ENCODE peak calls at places on chromosomes 12 and 14, in nine cellular contexts. One of them, this sample, is unnamed.

GRCh38 chr12:20474443-20474842 is 106.1 kb downstream of the PDE3A start:
- DNase-seq in neural progenitor cell: no peak
- DNase-seq in sigmoid colon: no peak
- DNase-seq in left ventricle myocardium inferior: no peak
- DNase-seq in osteoblast: no peak
- DNase-seq in CD4-positive, alpha-beta memory T cell: no peak
- DNase-seq in Peyer's patch: no peak
- DNase-seq in Caco-2: no peak
- DNase-seq in suprapubic skin: no peak
- DNase-seq in this sample: no peak

GRCh38 chr12:716506-716905 is 35.9 kb upstream of the WNK1 start:
- DNase-seq in sigmoid colon: no peak
- DNase-seq in Peyer's patch: no peak
- DNase-seq in osteoblast: no peak
- DNase-seq in suprapubic skin: no peak
- DNase-seq in CD4-positive, alpha-beta memory T cell: no peak
- DNase-seq in left ventricle myocardium inferior: peak; percentile 36
- DNase-seq in Caco-2: no peak
- DNase-seq in neural progenitor cell: no peak
- DNase-seq in this sample: no peak

GRCh38 chr12:46153267-46153872 is 115.5 kb downstream of the SLC38A1 start:
- DNase-seq in osteoblast: no peak
- DNase-seq in Caco-2: no peak
- DNase-seq in sigmoid colon: no peak
- DNase-seq in Peyer's patch: no peak
- DNase-seq in neural progenitor cell: peak; percentile 20
- DNase-seq in CD4-positive, alpha-beta memory T cell: peak; percentile 45
- DNase-seq in left ventricle myocardium inferior: no peak
- DNase-seq in suprapubic skin: no peak
- DNase-seq in this sample: no peak

GRCh38 chr14:51653855-51654548 is 2.3 kb downstream of the FRMD6 start:
- DNase-seq in neural progenitor cell: no peak
- DNase-seq in osteoblast: peak; percentile 73
- DNase-seq in left ventricle myocardium inferior: no peak
- DNase-seq in Peyer's patch: no peak
- DNase-seq in suprapubic skin: no peak
- DNase-seq in CD4-positive, alpha-beta memory T cell: no peak
- DNase-seq in Caco-2: no peak
- DNase-seq in sigmoid colon: no peak
- DNase-seq in this sample: no peak

GRCh38 chr12:27922591-27923139 is 49.9 kb downstream of the PTHLH start:
- DNase-seq in Caco-2: no peak
- DNase-seq in CD4-positive, alpha-beta memory T cell: no peak
- DNase-seq in sigmoid colon: no peak
- DNase-seq in Peyer's patch: no peak
- DNase-seq in osteoblast: peak; percentile 88
- DNase-seq in suprapubic skin: no peak
- DNase-seq in left ventricle myocardium inferior: no peak
- DNase-seq in neural progenitor cell: no peak
- DNase-seq in this sample: no peak

GRCh38 chr12:120573560-120573959 is 7.6 kb downstream of the POP5 start:
- DNase-seq in suprapubic skin: no peak
- DNase-seq in Caco-2: no peak
- DNase-seq in left ventricle myocardium inferior: no peak
- DNase-seq in CD4-positive, alpha-beta memory T cell: no peak
- DNase-seq in Peyer's patch: no peak
- DNase-seq in sigmoid colon: no peak
- DNase-seq in osteoblast: no peak
- DNase-seq in neural progenitor cell: no peak
- DNase-seq in this sample: no peak

GRCh38 chr12:132170637-132171292 is 26.5 kb downstream of the NOC4L start:
- DNase-seq in sigmoid colon: no peak
- DNase-seq in neural progenitor cell: no peak
- DNase-seq in CD4-positive, alpha-beta memory T cell: no peak
- DNase-seq in osteoblast: peak; percentile 88
- DNase-seq in Peyer's patch: no peak
- DNase-seq in Caco-2: no peak
- DNase-seq in left ventricle myocardium inferior: peak; percentile 4
- DNase-seq in suprapubic skin: no peak
- DNase-seq in this sample: peak; percentile 74

GRCh38 chr12:24901975-24902461 is 46.9 kb downstream of the BCAT1 start:
- DNase-seq in osteoblast: peak; percentile 56
- DNase-seq in Peyer's patch: no peak
- DNase-seq in sigmoid colon: no peak
- DNase-seq in left ventricle myocardium inferior: no peak
- DNase-seq in neural progenitor cell: peak; percentile 89
- DNase-seq in suprapubic skin: no peak
- DNase-seq in Caco-2: no peak
- DNase-seq in CD4-positive, alpha-beta memory T cell: no peak
- DNase-seq in this sample: peak; percentile 76

GRCh38 chr12:31033146-31033545 is 40.5 kb upstream of the DDX11 start:
- DNase-seq in CD4-positive, alpha-beta memory T cell: no peak
- DNase-seq in Caco-2: no peak
- DNase-seq in neural progenitor cell: no peak
- DNase-seq in osteoblast: no peak
- DNase-seq in left ventricle myocardium inferior: no peak
- DNase-seq in sigmoid colon: no peak
- DNase-seq in suprapubic skin: no peak
- DNase-seq in Peyer's patch: no peak
- DNase-seq in this sample: no peak

GRCh38 chr12:62813031-62813829 is 121.7 kb downstream of the PPM1H start:
- DNase-seq in left ventricle myocardium inferior: peak; percentile 68
- DNase-seq in osteoblast: peak; percentile 64
- DNase-seq in sigmoid colon: peak; percentile 76
- DNase-seq in Peyer's patch: peak; percentile 80
- DNase-seq in neural progenitor cell: peak; percentile 87
- DNase-seq in CD4-positive, alpha-beta memory T cell: no peak
- DNase-seq in Caco-2: no peak
- DNase-seq in suprapubic skin: peak; percentile 83
- DNase-seq in this sample: peak; percentile 84

GRCh38 chr12:9648701-9649531 is 20.6 kb upstream of the CLEC2D start:
- DNase-seq in sigmoid colon: no peak
- DNase-seq in osteoblast: no peak
- DNase-seq in suprapubic skin: no peak
- DNase-seq in Peyer's patch: no peak
- DNase-seq in Caco-2: no peak
- DNase-seq in left ventricle myocardium inferior: no peak
- DNase-seq in CD4-positive, alpha-beta memory T cell: no peak
- DNase-seq in neural progenitor cell: peak; percentile 26
- DNase-seq in this sample: no peak

GRCh38 chr14:73168274-73168673 is 32.0 kb downstream of the PSEN1 start:
- DNase-seq in sigmoid colon: no peak
- DNase-seq in Caco-2: no peak
- DNase-seq in osteoblast: no peak
- DNase-seq in suprapubic skin: no peak
- DNase-seq in left ventricle myocardium inferior: no peak
- DNase-seq in CD4-positive, alpha-beta memory T cell: no peak
- DNase-seq in Peyer's patch: no peak
- DNase-seq in neural progenitor cell: no peak
- DNase-seq in this sample: no peak

DNA sequence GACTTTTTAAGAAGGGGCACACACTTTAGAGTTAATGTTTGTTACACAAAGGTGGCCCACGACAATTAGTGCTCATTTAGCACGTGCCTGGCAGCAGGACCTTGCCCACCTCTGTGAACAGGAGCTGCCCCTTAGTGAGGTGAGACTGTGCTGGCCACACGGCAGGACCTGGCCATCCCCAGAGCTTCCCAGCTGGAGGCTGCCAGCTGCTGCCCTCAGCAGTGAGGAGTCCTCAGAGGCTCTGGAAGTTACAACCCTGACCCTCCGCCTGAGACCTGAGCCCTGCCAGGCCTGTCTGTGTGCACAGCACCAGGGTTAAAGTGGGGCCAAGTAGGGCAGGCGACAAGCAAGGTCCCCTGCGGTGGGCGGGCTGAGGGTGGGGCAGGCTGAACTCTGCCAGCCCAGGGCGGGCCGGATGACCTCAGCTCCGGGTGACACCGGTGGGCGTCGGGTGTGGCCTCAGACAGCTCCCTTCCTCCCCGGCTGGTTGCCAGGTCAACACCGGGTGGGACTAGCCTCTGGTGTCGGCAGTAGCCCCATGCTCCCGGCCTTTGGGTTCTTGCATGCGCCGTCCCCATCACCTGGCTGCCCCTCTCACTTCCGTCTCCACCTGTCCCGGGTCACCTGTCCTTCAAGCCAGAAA is 9.2 kb upstream of the LBHD2 start:
- DNase-seq in suprapubic skin: peak; percentile 90
- DNase-seq in left ventricle myocardium inferior: peak; percentile 82
- DNase-seq in Caco-2: no peak
- DNase-seq in Peyer's patch: peak; percentile 77
- DNase-seq in CD4-positive, alpha-beta memory T cell: no peak
- DNase-seq in osteoblast: peak; percentile 88
- DNase-seq in sigmoid colon: peak; percentile 83
- DNase-seq in neural progenitor cell: no peak
- DNase-seq in this sample: peak; percentile 82
- H3K4me3 ChIP-seq in suprapubic skin: peak overlapping the region; percentile 47
- H3K4me3 ChIP-seq in left ventricle myocardium inferior: peak overlapping the region; percentile 64
- H3K4me3 ChIP-seq in Caco-2: no peak overlapping the region
- H3K4me3 ChIP-seq in Peyer's patch: peak overlapping the region; percentile 55
- H3K4me3 ChIP-seq in CD4-positive, alpha-beta memory T cell: no peak overlapping the region
- H3K4me3 ChIP-seq in osteoblast: peak overlapping the region; percentile 67
- H3K4me3 ChIP-seq in sigmoid colon: peak overlapping the region; percentile 38
- H3K4me3 ChIP-seq in neural progenitor cell: peak overlapping the region; percentile 46
- H3K4me3 ChIP-seq in this sample: peak overlapping the region; percentile 18

GRCh38 chr14:99350751-99351150 is 78.8 kb upstream of the BCL11B start:
- DNase-seq in CD4-positive, alpha-beta memory T cell: no peak
- DNase-seq in left ventricle myocardium inferior: no peak
- DNase-seq in neural progenitor cell: no peak
- DNase-seq in sigmoid colon: no peak
- DNase-seq in Caco-2: no peak
- DNase-seq in Peyer's patch: no peak
- DNase-seq in suprapubic skin: no peak
- DNase-seq in osteoblast: peak; percentile 72
- DNase-seq in this sample: no peak

GRCh38 chr14:99351166-99352007 is 79.4 kb upstream of the BCL11B start:
- DNase-seq in Peyer's patch: no peak
- DNase-seq in left ventricle myocardium inferior: no peak
- DNase-seq in neural progenitor cell: no peak
- DNase-seq in suprapubic skin: no peak
- DNase-seq in Caco-2: no peak
- DNase-seq in sigmoid colon: no peak
- DNase-seq in CD4-positive, alpha-beta memory T cell: no peak
- DNase-seq in osteoblast: peak; percentile 64
- DNase-seq in this sample: no peak

GRCh38 chr14:99349721-99350495 is 77.9 kb upstream of the BCL11B start:
- DNase-seq in CD4-positive, alpha-beta memory T cell: no peak
- DNase-seq in left ventricle myocardium inferior: no peak
- DNase-seq in neural progenitor cell: no peak
- DNase-seq in Caco-2: no peak
- DNase-seq in osteoblast: no peak
- DNase-seq in Peyer's patch: no peak
- DNase-seq in suprapubic skin: no peak
- DNase-seq in sigmoid colon: no peak
- DNase-seq in this sample: no peak

GRCh38 chr14:99347561-99347960 is 75.6 kb upstream of the BCL11B start:
- DNase-seq in suprapubic skin: no peak
- DNase-seq in osteoblast: no peak
- DNase-seq in Caco-2: no peak
- DNase-seq in sigmoid colon: peak; percentile 34
- DNase-seq in CD4-positive, alpha-beta memory T cell: no peak
- DNase-seq in neural progenitor cell: no peak
- DNase-seq in Peyer's patch: no peak
- DNase-seq in left ventricle myocardium inferior: no peak
- DNase-seq in this sample: no peak

DNA sequence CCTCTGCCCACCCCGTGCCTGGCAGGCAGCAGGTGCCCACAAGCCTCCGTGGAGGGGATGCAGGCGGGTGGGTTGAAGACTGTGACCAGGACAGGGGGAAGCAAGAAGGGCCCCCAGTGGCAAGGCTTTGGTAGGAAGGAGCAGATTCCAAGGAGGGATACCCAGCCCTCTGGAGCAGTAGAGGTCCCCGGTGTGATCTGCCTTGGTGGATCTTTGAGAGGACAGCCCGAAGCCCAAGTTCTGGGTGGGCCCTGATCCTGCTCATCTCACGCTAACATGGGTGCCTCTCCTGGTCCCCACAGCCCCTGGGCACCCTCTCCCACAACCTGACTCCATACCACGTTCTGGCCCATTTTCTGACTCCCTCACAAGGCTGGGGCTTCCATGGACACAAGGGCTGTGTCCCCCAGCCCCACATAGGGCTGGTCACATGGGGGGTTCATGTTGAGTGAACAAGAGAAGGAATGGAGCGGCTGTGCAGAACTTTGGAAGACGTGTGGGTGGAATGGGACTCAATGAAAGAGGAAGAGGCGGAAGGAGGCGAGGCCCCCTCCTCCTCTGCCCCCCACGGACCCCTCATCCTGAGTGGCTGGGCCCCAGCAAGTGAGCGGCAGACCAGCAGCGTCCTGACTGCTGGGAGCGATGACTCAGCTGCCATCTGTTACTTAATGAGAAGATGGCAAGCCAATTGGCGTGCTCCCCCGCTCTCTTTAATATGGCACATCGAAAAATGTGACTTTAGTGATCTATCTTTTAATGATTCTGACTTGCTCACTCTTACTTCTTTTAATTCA is 77.0 kb upstream of the BCL11B start:
- DNase-seq in sigmoid colon: peak; percentile 12
- DNase-seq in left ventricle myocardium inferior: no peak
- DNase-seq in osteoblast: no peak
- DNase-seq in CD4-positive, alpha-beta memory T cell: no peak
- DNase-seq in Caco-2: no peak
- DNase-seq in Peyer's patch: no peak
- DNase-seq in neural progenitor cell: no peak
- DNase-seq in suprapubic skin: peak; percentile 72
- DNase-seq in this sample: no peak
- H3K4me1 ChIP-seq in sigmoid colon: no peaks in the 10 kb centered on the region
- H3K4me1 ChIP-seq in left ventricle myocardium inferior: no peaks in the 10 kb centered on the region
- H3K4me1 ChIP-seq in osteoblast: no peaks in the 10 kb centered on the region
- H3K4me1 ChIP-seq in CD4-positive, alpha-beta memory T cell: no peaks in the 10 kb centered on the region
- H3K4me1 ChIP-seq in Caco-2: peaks cover 9% of the 10 kb centered on the region
- H3K4me1 ChIP-seq in Peyer's patch: no peaks in the 10 kb centered on the region
- H3K4me1 ChIP-seq in neural progenitor cell: no peaks in the 10 kb centered on the region
- H3K4me1 ChIP-seq in suprapubic skin: no peaks in the 10 kb centered on the region
- H3K4me1 ChIP-seq in this sample: no peaks in the 10 kb centered on the region

GRCh38 chr12:127785936-127786335 is 481.0 kb upstream of the TMEM132C start:
- DNase-seq in osteoblast: no peak
- DNase-seq in neural progenitor cell: no peak
- DNase-seq in CD4-positive, alpha-beta memory T cell: no peak
- DNase-seq in Caco-2: no peak
- DNase-seq in Peyer's patch: no peak
- DNase-seq in sigmoid colon: no peak
- DNase-seq in suprapubic skin: no peak
- DNase-seq in left ventricle myocardium inferior: no peak
- DNase-seq in this sample: no peak
- H3K4me3 ChIP-seq in osteoblast: no peak overlapping the region
- H3K4me3 ChIP-seq in neural progenitor cell: no peak overlapping the region
- H3K4me3 ChIP-seq in CD4-positive, alpha-beta memory T cell: no peak overlapping the region
- H3K4me3 ChIP-seq in Caco-2: no peak overlapping the region
- H3K4me3 ChIP-seq in Peyer's patch: no peak overlapping the region
- H3K4me3 ChIP-seq in sigmoid colon: no peak overlapping the region
- H3K4me3 ChIP-seq in suprapubic skin: no peak overlapping the region
- H3K4me3 ChIP-seq in left ventricle myocardium inferior: no peak overlapping the region
- H3K4me3 ChIP-seq in this sample: no peak overlapping the region

GRCh38 chr12:55188974-55189556 is 31.8 kb upstream of the OR10A7 start:
- DNase-seq in suprapubic skin: no peak
- DNase-seq in CD4-positive, alpha-beta memory T cell: peak; percentile 51
- DNase-seq in Caco-2: peak; percentile 76
- DNase-seq in Peyer's patch: peak; percentile 63
- DNase-seq in sigmoid colon: no peak
- DNase-seq in osteoblast: peak; percentile 50
- DNase-seq in neural progenitor cell: peak; percentile 80
- DNase-seq in left ventricle myocardium inferior: no peak
- DNase-seq in this sample: no peak
- H3K4me1 ChIP-seq in suprapubic skin: no peaks in the 10 kb centered on the region
- H3K4me1 ChIP-seq in CD4-positive, alpha-beta memory T cell: no peaks in the 10 kb centered on the region
- H3K4me1 ChIP-seq in Caco-2: no peaks in the 10 kb centered on the region
- H3K4me1 ChIP-seq in Peyer's patch: no peaks in the 10 kb centered on the region
- H3K4me1 ChIP-seq in sigmoid colon: no peaks in the 10 kb centered on the region
- H3K4me1 ChIP-seq in osteoblast: no peaks in the 10 kb centered on the region
- H3K4me1 ChIP-seq in neural progenitor cell: no peaks in the 10 kb centered on the region
- H3K4me1 ChIP-seq in left ventricle myocardium inferior: no peaks in the 10 kb centered on the region
- H3K4me1 ChIP-seq in this sample: no peaks in the 10 kb centered on the region

GRCh38 chr12:116559330-116560080 is at the start of gene MAP1LC3B2:
- DNase-seq in left ventricle myocardium inferior: peak; percentile 45
- DNase-seq in CD4-positive, alpha-beta memory T cell: peak; percentile 89
- DNase-seq in neural progenitor cell: peak; percentile 30
- DNase-seq in suprapubic skin: peak; percentile 85
- DNase-seq in sigmoid colon: peak; percentile 76
- DNase-seq in osteoblast: peak; percentile 88
- DNase-seq in Peyer's patch: peak; percentile 93
- DNase-seq in Caco-2: peak; percentile 81
- DNase-seq in this sample: peak; percentile 88
- H3K4me3 ChIP-seq in left ventricle myocardium inferior: no peak within 1 kb of the TSS
- H3K4me3 ChIP-seq in CD4-positive, alpha-beta memory T cell: peak within 1 kb of the TSS; percentile 18
- H3K4me3 ChIP-seq in neural progenitor cell: no peak within 1 kb of the TSS
- H3K4me3 ChIP-seq in suprapubic skin: peak within 1 kb of the TSS; percentile 19
- H3K4me3 ChIP-seq in sigmoid colon: no peak within 1 kb of the TSS
- H3K4me3 ChIP-seq in osteoblast: no peak within 1 kb of the TSS
- H3K4me3 ChIP-seq in Peyer's patch: peak within 1 kb of the TSS; percentile 2
- H3K4me3 ChIP-seq in Caco-2: no peak within 1 kb of the TSS
- H3K4me3 ChIP-seq in this sample: peak within 1 kb of the TSS; percentile 19

This sample was measured in left lung.